ENCODE peak calls at places on chromosome 20, in nine cellular contexts. M, A, P, H, S, Z, Y, J and B are unnamed samples.

GRCh38 chr20:52645822-52646221 is 326.3 kb upstream of the TSHZ2 start:
- DNase-seq in Z (no peak), P (no peak), S (no peak), H (no peak), J (no peak), Y (no peak), M (no peak), A (no peak), B (no peak)

GRCh38 chr20:47205577-47206123 is 150.8 kb downstream of the ZMYND8 start:
- DNase-seq in Z (no peak), P (peak), Y (peak), S (peak), A (peak), M (peak), H (no peak), J (peak), B (no peak)

GRCh38 chr20:208937-209566 is 18.0 kb upstream of the DEFB129 start:
- DNase-seq in Y (no peak), P (no peak), A (no peak), Z (no peak), H (peak), S (peak), J (peak), M (peak), B (no peak)

GRCh38 chr20:25453035-25453810 is 45.8 kb downstream of the GINS1 start:
- DNase-seq in Z (no peak), M (no peak), Y (no peak), H (no peak), S (no peak), J (no peak), P (no peak), A (no peak), B (no peak)

GRCh38 chr20:54550776-54551396 is 75.5 kb downstream of the DOK5 start:
- DNase-seq in Y (no peak), M (no peak), Z (no peak), P (no peak), J (no peak), A (no peak), S (peak), H (no peak), B (no peak)

GRCh38 chr20:57617079-57617795 is 3.0 kb downstream of the ZBP1 start:
- DNase-seq in A (no peak), H (no peak), J (no peak), M (no peak), Y (no peak), Z (no peak), S (no peak), P (no peak), B (no peak)

GRCh38 chr20:37807901-37808751 is 94.8 kb upstream of the VSTM2L start:
- DNase-seq in P (no peak), M (no peak), H (no peak), Y (no peak), J (no peak), A (no peak), S (no peak), Z (no peak), B (no peak)

GRCh38 chr20:41095110-41095969 is 42.0 kb upstream of the PLCG1 start:
- DNase-seq in J (peak), Y (peak), A (peak), S (peak), M (peak), H (no peak), Z (peak), P (peak), B (no peak)

GRCh38 chr20:38049800-38050199 is 16.3 kb downstream of the RPRD1B start:
- DNase-seq in A (no peak), Z (no peak), M (no peak), P (no peak), S (peak), Y (no peak), J (no peak), H (no peak), B (no peak)

GRCh38 chr20:52536841-52537400 is 345.3 kb upstream of the ZFP64 start:
- DNase-seq in S (no peak), M (no peak), Y (no peak), H (no peak), J (no peak), A (no peak), Z (no peak), P (no peak), B (no peak)

GRCh38 chr20:53654932-53655674 is 61.5 kb upstream of the ZNF217 start:
- DNase-seq in Z (no peak), P (no peak), J (peak), M (no peak), Y (no peak), A (no peak), H (no peak), S (no peak), B (no peak)

GRCh38 chr20:15061955-15062354 is 724.5 kb upstream of the FLRT3 start:
- DNase-seq in H (no peak), J (no peak), A (no peak), Z (no peak), Y (peak), S (no peak), P (no peak), M (no peak), B (no peak)

GRCh38 chr20:9172908-9173307 is 104.0 kb downstream of the PLCB4 start:
- DNase-seq in Y (no peak), S (no peak), Z (no peak), P (no peak), H (no peak), M (no peak), A (no peak), J (no peak), B (no peak)

GRCh38 chr20:44526129-44526528 is 4.3 kb upstream of the SERINC3 start:
- DNase-seq in H (no peak), J (no peak), S (peak), Y (peak), A (no peak), Z (no peak), M (no peak), P (no peak), B (no peak)

GRCh38 chr20:1324598-1325172 is 4.3 kb downstream of the SDCBP2 start:
- DNase-seq in J (no peak), Y (peak), M (peak), A (no peak), P (no peak), S (peak), Z (peak), H (no peak), B (no peak)

GRCh38 chr20:17281478-17281877 is 54.6 kb downstream of the PCSK2 start:
- DNase-seq in J (peak), P (peak), Z (no peak), H (no peak), M (peak), A (peak), S (no peak), Y (peak), B (no peak)

GRCh38 chr20:14817121-14817520 is 479.7 kb upstream of the FLRT3 start:
- DNase-seq in J (no peak), S (no peak), M (no peak), Z (no peak), Y (no peak), P (no peak), H (no peak), A (no peak), B (no peak)

GRCh38 chr20:31781945-31782344 is 37.2 kb upstream of the MYLK2 start:
- DNase-seq in A (no peak), P (no peak), S (no peak), Y (no peak), Z (no peak), M (no peak), J (no peak), H (no peak), B (no peak)

GRCh38 chr20:36315545-36316351 is 9.6 kb downstream of the DLGAP4 start:
- DNase-seq in H (no peak), A (no peak), Y (peak), P (no peak), S (no peak), Z (no peak), J (no peak), M (no peak), B (no peak)
- TF ChIP-seq CTCF in H (no peak), A (no peak), Y (no peak), P (no peak), S (no peak), Z (no peak), J (no peak), M (no peak), B (no peak)

GRCh38 chr20:12054556-12054955 is 136.9 kb downstream of the BTBD3 start:
- DNase-seq in P (no peak), J (no peak), Z (no peak), H (no peak), S (no peak), Y (no peak), A (no peak), M (no peak), B (no peak)
- TF ChIP-seq CTCF in P (no peak), J (no peak), Z (no peak), H (no peak), S (no peak), Y (no peak), A (no peak), M (no peak), B (no peak)

GRCh38 chr20:58692579-58693225 is at the start of gene NPEPL1:
- DNase-seq in Y (peak), P (peak), Z (no peak), M (peak), H (no peak), S (no peak), A (peak), J (peak), B (no peak)
- TF ChIP-seq CTCF in Y (no peak), P (no peak), Z (no peak), M (no peak), H (no peak), S (peak), A (peak), J (no peak), B (no peak)

DNA sequence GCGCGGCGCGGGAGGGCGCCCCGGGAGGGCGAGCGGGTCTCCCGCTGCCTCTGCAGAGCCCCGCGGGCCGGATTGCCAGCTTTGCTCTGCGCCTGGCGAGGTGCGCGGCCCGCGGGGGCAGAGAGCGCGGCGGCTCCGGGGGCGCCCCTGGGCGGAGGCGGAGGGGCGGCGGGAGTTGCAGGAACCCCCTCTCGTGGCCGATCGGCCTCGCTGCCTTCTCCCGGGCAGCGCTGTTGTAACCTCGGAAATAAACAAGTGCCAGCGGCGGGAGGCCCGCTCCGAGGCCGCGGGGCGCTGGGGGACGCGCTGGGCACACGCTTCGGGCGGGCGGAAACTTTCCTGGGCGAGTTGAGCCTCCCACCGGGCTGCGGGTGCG is 1.2 kb downstream of the CDH4 start:
- DNase-seq in Y (no peak), P (peak), S (no peak), Z (no peak), H (no peak), A (peak), M (no peak), J (no peak), B (no peak)
- TF ChIP-seq CTCF in Y (peak), P (no peak), S (peak), Z (no peak), H (peak), A (peak), M (no peak), J (no peak), B (no peak)

GRCh38 chr20:62780696-62781095 is 15.6 kb upstream of the MRGBP start:
- DNase-seq in M (no peak), A (no peak), P (no peak), S (no peak), H (no peak), Z (no peak), Y (no peak), J (no peak), B (no peak)
- TF ChIP-seq CTCF in M (no peak), A (no peak), P (no peak), S (no peak), H (no peak), Z (no peak), Y (no peak), J (no peak), B (no peak)

GRCh38 chr20:61643631-61644386 is 391.7 kb downstream of the CDH4 start:
- DNase-seq in M (no peak), H (no peak), Y (no peak), S (no peak), Z (no peak), J (no peak), P (no peak), A (no peak), B (no peak)
- TF ChIP-seq CTCF in M (no peak), H (peak), Y (no peak), S (no peak), Z (no peak), J (peak), P (no peak), A (no peak), B (no peak)

DNA sequence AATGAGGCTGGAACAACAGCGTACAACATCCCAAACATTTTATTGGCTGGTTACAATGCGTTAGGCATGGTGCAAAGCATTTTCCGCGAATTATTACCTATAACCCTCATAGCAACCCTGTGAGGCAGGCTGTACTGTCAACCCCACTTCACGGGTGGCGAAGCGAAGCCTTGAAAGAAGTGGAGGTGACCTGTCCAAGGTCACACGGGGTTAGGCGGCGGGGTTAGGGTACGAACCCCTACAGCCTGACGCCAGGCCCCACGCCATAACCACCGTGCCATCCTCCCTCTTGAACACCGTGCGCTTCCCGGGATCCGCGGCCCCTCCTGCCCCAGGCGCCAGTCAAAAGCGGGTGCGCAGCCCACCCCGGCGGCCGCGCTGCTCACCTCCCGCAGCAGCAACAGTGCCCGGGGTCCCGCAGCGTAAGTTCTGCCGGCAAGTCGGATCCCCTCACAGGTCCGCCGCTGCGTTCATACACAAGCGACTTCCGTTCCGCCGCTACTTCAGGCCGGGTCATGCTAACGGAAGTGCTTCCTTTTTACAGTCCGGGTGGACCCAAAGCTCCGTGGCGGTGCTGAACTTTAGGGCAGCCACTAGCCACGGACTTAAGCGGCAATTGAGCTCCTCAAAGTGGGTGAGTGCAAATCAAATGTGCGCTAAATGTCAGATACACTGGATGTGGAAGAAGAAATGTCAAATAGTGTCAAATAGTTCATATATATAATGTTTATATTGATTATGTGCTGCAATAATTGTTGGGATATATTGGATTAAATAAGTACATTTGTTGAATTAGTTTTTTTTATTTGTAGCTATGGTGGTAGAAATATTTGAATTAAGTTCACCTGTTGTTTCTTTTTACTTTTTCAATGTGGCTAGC is at the start of gene CDK5RAP1:
- DNase-seq in H (peak), P (peak), J (peak), Z (peak), A (peak), M (peak), Y (peak), S (peak), B (peak)
- TF ChIP-seq CTCF in H (no peak), P (no peak), J (peak), Z (no peak), A (no peak), M (no peak), Y (no peak), S (no peak), B (no peak)